ENCODE peak calls at places on chromosome 18, in nine cellular contexts. H is breast epithelium, B is uterus, W is A549, G is pancreas, D is IMR-90, M is fibroblast of mammary gland, X is SK-N-SH, S is GM12864. P is an unnamed sample.

GRCh38 chr18:58579561-58580047 is 49.3 kb downstream of the ALPK2 start:
- DNase-seq in G (no peak), X (no peak), S (no peak), D (peak; percentile 91), M (peak; percentile 92), B (no peak), H (no peak), W (peak; percentile 63), P (no peak)

GRCh38 chr18:55228191-55228590 is 268.9 kb upstream of the CCDC68 start:
- DNase-seq in S (no peak), D (peak; percentile 72), B (no peak), W (no peak), M (no peak), H (no peak), X (no peak), G (no peak), P (no peak)

GRCh38 chr18:2002178-2002577 is 569.1 kb downstream of the METTL4 start:
- DNase-seq in H (no peak), S (no peak), X (no peak), B (no peak), M (no peak), G (no peak), W (no peak), D (no peak), P (no peak)

GRCh38 chr18:40902436-40902835 is 1052.6 kb upstream of the PIK3C3 start:
- DNase-seq in M (no peak), G (no peak), H (no peak), B (no peak), S (no peak), X (no peak), D (no peak), W (no peak), P (no peak)

GRCh38 chr18:26040051-26040656 is 50.3 kb downstream of the SS18 start:
- DNase-seq in G (no peak), W (no peak), X (no peak), S (no peak), D (no peak), H (no peak), B (no peak), M (no peak), P (no peak)

GRCh38 chr18:39761273-39761672 is 2193.8 kb upstream of the PIK3C3 start:
- DNase-seq in G (no peak), M (peak; percentile 22), B (no peak), H (no peak), X (no peak), S (no peak), W (no peak), D (no peak), P (no peak)

GRCh38 chr18:34528177-34528576 is 181.9 kb upstream of the DTNA start:
- DNase-seq in D (no peak), H (no peak), M (no peak), X (no peak), W (no peak), G (no peak), S (no peak), B (no peak), P (no peak)

GRCh38 chr18:22667616-22668422 is 250.1 kb upstream of the CTAGE1 start:
- DNase-seq in M (peak; percentile 92), X (no peak), D (peak; percentile 99), S (no peak), B (peak; percentile 57), H (no peak), W (peak; percentile 5), G (no peak), P (no peak)

GRCh38 chr18:48161201-48161910 is 230.9 kb upstream of the SMAD2 start:
- DNase-seq in G (peak; percentile 87), X (peak; percentile 97), B (peak; percentile 88), W (peak; percentile 35), M (peak; percentile 79), S (no peak), H (peak; percentile 85), D (peak; percentile 5), P (no peak)

GRCh38 chr18:46173393-46174316 is 69.5 kb downstream of the HAUS1 start:
- DNase-seq in M (peak; percentile 87), B (peak; percentile 83), X (peak; percentile 95), D (peak; percentile 89), H (peak; percentile 94), S (peak; percentile 72), W (peak; percentile 83), G (peak; percentile 91), P (peak; percentile 98)

GRCh38 chr18:7488571-7488970 is 78.5 kb upstream of the PTPRM start:
- DNase-seq in G (no peak), H (no peak), B (no peak), M (no peak), D (no peak), X (no peak), S (no peak), W (no peak), P (no peak)

GRCh38 chr18:52334896-52335295 is 5.1 kb upstream of the DCC start:
- DNase-seq in D (peak; percentile 66), M (peak; percentile 81), S (no peak), W (no peak), H (no peak), G (no peak), X (no peak), B (no peak), P (no peak)

GRCh38 chr18:44134447-44134846 is 546.2 kb upstream of the SETBP1 start:
- DNase-seq in X (no peak), H (no peak), B (no peak), G (no peak), M (no peak), W (no peak), D (no peak), S (no peak), P (no peak)

GRCh38 chr18:48455555-48456478 is 46.6 kb upstream of the ZBTB7C start:
- DNase-seq in B (no peak), S (no peak), M (peak; percentile 87), G (no peak), W (no peak), D (peak; percentile 89), H (peak; percentile 62), X (no peak), P (no peak)

GRCh38 chr18:47721876-47722275 is 208.6 kb downstream of the SMAD2 start:
- DNase-seq in S (no peak), H (no peak), G (no peak), X (no peak), W (no peak), B (no peak), D (no peak), M (no peak), P (no peak)

GRCh38 chr18:54140641-54141040 is 83.8 kb downstream of the MBD2 start:
- DNase-seq in W (no peak), G (no peak), S (no peak), D (peak; percentile 72), H (no peak), X (no peak), M (peak; percentile 92), B (no peak), P (no peak)

GRCh38 chr18:33270297-33270696 is 170.2 kb downstream of the CCDC178 start:
- DNase-seq in G (no peak), X (no peak), M (no peak), B (no peak), D (no peak), W (no peak), H (no peak), S (no peak), P (no peak)

GRCh38 chr18:23857756-23858155 is 156.8 kb upstream of the TTC39C start:
- DNase-seq in S (no peak), H (no peak), G (no peak), X (no peak), B (no peak), W (no peak), M (no peak), D (peak; percentile 82), P (no peak)

DNA sequence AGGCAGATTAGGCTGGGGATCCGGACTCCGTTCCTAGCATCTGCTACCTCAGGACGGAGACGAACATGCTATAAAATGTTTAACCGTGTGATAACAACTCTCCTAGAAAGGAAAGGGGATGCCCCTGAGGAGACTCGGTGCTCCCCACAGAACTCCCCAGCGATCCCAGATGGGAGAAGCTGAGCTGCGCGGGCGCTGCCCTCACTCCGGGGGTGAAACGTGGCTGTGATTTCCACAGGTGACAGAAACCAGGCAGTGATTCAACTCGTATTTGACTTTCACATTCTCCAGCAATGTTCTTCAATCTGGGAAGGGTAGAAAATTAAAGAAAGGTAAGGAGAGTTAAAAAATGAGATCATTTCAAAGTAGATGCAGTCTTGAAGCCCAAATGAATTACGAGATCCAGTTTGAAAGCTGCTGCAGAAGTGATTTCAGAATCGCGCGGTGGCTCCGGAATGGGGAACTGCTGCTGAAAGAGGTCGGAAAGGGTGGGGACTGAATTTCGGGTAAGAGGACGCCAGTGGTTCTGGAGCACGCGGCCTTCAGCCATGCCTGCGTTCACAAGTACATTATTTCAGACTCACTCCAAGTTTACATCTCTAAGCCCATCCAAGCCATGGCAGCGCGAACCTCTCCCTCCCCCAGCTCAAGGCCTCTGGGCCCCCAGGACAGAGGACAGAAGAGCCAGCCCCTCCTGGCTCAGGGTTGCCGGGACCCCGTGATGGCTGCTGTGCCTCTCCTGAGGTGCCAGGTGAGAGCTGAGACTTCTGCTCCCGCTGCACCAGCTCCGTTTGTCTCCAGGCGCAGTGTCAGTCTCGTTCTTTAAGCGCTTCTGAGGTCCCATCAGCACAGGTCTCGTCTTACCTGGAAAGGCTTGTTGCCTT is 39.5 kb downstream of the ADNP2 start:
- DNase-seq in W (no peak), X (no peak), B (no peak), D (no peak), G (no peak), M (no peak), S (no peak), H (no peak), P (no peak)
- H3K4me3 ChIP-seq in W (peak overlapping the region; percentile 56), X (peak overlapping the region; percentile 66), B (peak overlapping the region; percentile 61), D (peak overlapping the region; percentile 69), G (peak overlapping the region; percentile 24), M (peak overlapping the region; percentile 77), S (peak overlapping the region; percentile 64), H (peak overlapping the region; percentile 67), P (no peak overlapping the region)

GRCh38 chr18:28174181-28174906 is 2.6 kb downstream of the CDH2 start:
- DNase-seq in M (no peak), H (no peak), X (no peak), D (no peak), W (no peak), G (no peak), S (no peak), B (no peak), P (no peak)
- H3K4me3 ChIP-seq in M (no peak overlapping the region), H (no peak overlapping the region), X (peak overlapping the region; percentile 90), D (no peak overlapping the region), W (peak overlapping the region; percentile 83), G (no peak overlapping the region), S (no peak overlapping the region), B (no peak overlapping the region), P (no peak overlapping the region)

GRCh38 chr18:75639468-75639831 is 211.9 kb upstream of the SMIM21 start:
- DNase-seq in B (no peak), G (no peak), D (no peak), X (no peak), W (no peak), S (no peak), M (no peak), H (no peak), P (no peak)
- H3K4me3 ChIP-seq in B (no peak overlapping the region), G (no peak overlapping the region), D (no peak overlapping the region), X (no peak overlapping the region), W (no peak overlapping the region), S (no peak overlapping the region), M (no peak overlapping the region), H (no peak overlapping the region), P (no peak overlapping the region)

DNA sequence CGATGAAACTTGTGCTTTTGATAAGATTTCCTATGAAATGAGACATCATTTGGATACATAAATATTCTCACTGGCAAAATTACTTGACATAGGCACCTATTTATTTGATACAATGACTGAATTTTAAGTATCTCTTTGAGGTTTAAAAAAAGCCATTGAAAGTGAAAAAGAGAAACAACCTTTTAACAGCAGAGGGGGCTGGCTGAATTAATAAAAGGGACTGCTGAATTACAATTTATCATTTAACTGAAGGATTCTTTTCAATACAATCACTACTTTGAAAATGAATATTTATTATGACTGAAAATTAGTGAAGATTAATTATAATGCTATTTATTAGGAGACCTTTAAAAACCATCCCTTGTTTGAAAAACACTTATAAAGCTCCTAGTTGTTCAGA is 335.3 kb downstream of the DLGAP1 start:
- DNase-seq in M (no peak), X (no peak), B (no peak), S (no peak), H (no peak), W (no peak), D (no peak), G (no peak), P (peak; percentile 44)
- H3K4me3 ChIP-seq in M (no peak overlapping the region), X (no peak overlapping the region), B (no peak overlapping the region), S (no peak overlapping the region), H (no peak overlapping the region), W (no peak overlapping the region), D (no peak overlapping the region), G (no peak overlapping the region), P (no peak overlapping the region)

P was measured in Karpas-422.